ENCODE peak calls at places on chromosome 13, in six cellular contexts. N, Z, S, I, P and H are unnamed samples. For H3K4me1, the result is how much of the 10 kb centered on the place peaks cover.

GRCh38 chr13:44313674-44314073 is 60.0 kb upstream of the SERP2 start:
- ATAC-seq in N (peak), Z (no peak), S (peak), I (no peak), P (peak), H (no peak)

GRCh38 chr13:77919351-77920294 is 992 bp upstream of the EDNRB start:
- ATAC-seq in N (peak), Z (no peak), S (no peak), I (no peak), P (peak), H (peak)

GRCh38 chr13:78609464-78610205 is 6.3 kb upstream of the POU4F1 start:
- ATAC-seq in N (peak), Z (peak), S (no peak), I (no peak), P (peak), H (no peak)

GRCh38 chr13:95540848-95541247 is 11.7 kb upstream of the CLDN10 start:
- ATAC-seq in N (no peak), Z (peak), S (no peak), I (no peak), P (peak), H (no peak)

GRCh38 chr13:75263741-75264407 is 218.1 kb downstream of the TBC1D4 start:
- ATAC-seq in N (peak), Z (no peak), S (no peak), I (no peak), P (no peak), H (no peak)

GRCh38 chr13:43303040-43303729 is 279.8 kb downstream of the DNAJC15 start:
- ATAC-seq in N (peak), Z (peak), S (peak), I (no peak), P (peak), H (peak)

GRCh38 chr13:107211073-107211472 is 643.1 kb upstream of the ARGLU1 start:
- ATAC-seq in N (peak), Z (peak), S (peak), I (peak), P (peak), H (peak)

GRCh38 chr13:104571161-104571889 is 1505.1 kb upstream of the SLC10A2 start:
- ATAC-seq in N (peak), Z (peak), S (peak), I (no peak), P (peak), H (peak)

GRCh38 chr13:59494151-59494550 is 669.6 kb downstream of the DIAPH3 start:
- ATAC-seq in N (no peak), Z (no peak), S (no peak), I (no peak), P (no peak), H (no peak)

GRCh38 chr13:32969516-32969941 is 46.7 kb upstream of the KL start:
- ATAC-seq in N (peak), Z (peak), S (no peak), I (no peak), P (no peak), H (peak)

GRCh38 chr13:79307433-79307861 is 98.6 kb downstream of the RBM26 start:
- ATAC-seq in N (peak), Z (peak), S (no peak), I (peak), P (peak), H (no peak)

DNA sequence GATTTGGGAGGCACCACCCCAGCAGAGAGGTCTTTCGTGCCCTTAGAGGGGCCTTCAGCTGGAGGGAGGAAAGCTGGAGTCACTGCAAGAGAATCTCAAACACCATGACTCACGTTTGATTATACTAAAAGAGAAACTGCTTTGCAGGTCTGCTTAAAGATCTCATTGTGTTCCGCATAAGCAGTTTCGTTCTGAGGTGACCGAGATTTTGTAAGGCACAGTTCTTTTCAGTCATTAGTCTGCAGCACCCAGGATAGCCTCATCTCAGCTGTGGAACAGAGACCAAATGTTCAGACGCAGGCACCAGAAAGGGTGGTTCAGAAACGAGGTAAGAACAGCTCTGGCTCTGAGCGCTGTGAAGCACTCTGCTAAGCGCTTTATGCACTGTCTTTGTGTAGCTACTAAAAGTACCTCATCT is 71.2 kb upstream of the GTF3A start:
- ATAC-seq in N (peak), Z (peak), S (no peak), I (no peak), P (peak), H (peak)
- H3K27ac ChIP-seq in N (peak), Z (no peak), S (no peak), I (no peak), P (peak), H (peak)

DNA sequence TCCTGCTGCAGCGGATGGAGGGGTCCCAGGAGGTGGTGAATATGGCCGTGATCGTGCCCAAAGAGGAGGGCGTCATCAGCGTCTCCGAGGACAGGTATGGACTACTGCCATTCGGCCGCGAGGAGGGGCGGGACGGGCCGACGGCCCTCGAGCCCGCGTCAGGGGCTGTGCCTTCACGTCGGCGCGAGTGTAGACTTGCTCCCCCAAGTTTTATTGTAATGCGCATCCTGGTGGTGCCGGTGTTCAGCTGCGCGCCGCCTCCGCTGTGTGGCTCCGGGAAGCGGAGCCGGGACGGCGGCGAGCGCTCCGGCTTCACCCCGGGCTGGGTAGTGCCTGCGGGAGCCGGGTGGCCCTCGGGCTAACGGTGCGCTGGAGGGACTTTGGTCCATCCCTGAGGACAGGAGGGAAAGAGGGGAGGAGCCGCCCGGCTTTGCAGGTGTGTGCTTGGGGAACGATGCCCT is 499 bp downstream of the WDFY2 start:
- ATAC-seq in N (peak), Z (peak), S (peak), I (peak), P (peak), H (peak)
- TF ChIP-seq POLR2AphosphoS5 in N (no peak), Z (peak), S (no peak), I (no peak), P (no peak), H (no peak)

GRCh38 chr13:39263531-39263930 is 225.3 kb downstream of the NHLRC3 start:
- ATAC-seq in N (no peak), Z (no peak), S (no peak), I (no peak), P (no peak), H (no peak)
- H3K4me1 ChIP-seq in N (under half), Z (under half), S (under half), I (under half), P (under half), H (under half)

DNA sequence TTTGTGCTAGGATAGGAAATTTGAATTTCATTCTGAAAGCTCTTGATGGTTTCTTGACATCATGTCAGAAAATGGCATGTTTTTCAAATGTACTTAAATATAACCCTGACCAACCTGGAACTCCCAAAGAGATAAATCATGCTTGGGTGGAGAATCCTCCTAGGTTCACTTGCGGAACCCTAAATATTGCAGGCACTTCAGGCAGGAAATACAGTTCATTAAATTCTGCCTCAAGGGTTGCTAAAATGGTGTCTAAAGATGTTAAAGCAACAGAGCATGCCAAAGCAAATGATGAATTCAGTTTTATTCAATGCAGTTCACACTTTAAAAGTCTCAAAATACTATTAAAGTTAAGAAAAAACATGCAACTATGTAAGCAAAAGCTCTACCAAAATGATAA is 415.9 kb downstream of the SLITRK6 start:
- ATAC-seq in N (no peak), Z (no peak), S (no peak), I (no peak), P (no peak), H (no peak)
- H3K27ac ChIP-seq in N (no peak), Z (no peak), S (no peak), I (no peak), P (no peak), H (no peak)

DNA sequence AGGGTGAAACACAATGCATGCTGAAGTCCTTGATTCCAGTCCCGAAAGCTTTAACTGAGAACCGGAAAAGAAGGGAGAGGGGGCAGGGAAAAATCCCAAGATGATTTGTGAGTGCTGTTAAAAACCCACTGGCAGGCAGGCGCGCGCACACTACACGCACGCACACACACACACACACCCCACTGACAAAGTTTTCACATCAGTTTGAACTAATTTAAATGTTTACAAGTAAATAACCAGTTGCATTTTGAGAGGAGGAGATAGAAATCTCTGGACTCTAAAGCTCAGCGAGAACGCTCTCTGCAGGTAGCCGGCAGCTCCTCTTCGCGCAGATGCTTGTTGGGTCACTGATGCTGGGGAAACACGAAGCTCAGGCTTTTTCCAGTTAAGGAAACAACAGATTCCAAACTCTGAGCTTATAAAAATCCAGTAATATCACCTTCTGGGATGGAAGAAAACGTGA is 818 bp upstream of the SLITRK1 start:
- ATAC-seq in N (no peak), Z (no peak), S (no peak), I (no peak), P (no peak), H (no peak)
- TF ChIP-seq POLR2AphosphoS5 in N (no peak), Z (no peak), S (no peak), I (no peak), P (no peak), H (no peak)

GRCh38 chr13:110302154-110302553 is 4.8 kb downstream of the COL4A1 start:
- ATAC-seq in N (no peak), Z (no peak), S (no peak), I (no peak), P (no peak), H (no peak)

GRCh38 chr13:110300090-110300815 is 6.7 kb downstream of the COL4A1 start:
- ATAC-seq in N (no peak), Z (no peak), S (no peak), I (no peak), P (no peak), H (no peak)

GRCh38 chr13:110301606-110302131 is 5.3 kb downstream of the COL4A1 start:
- ATAC-seq in N (no peak), Z (no peak), S (no peak), I (no peak), P (no peak), H (no peak)

GRCh38 chr13:110302986-110303385 is 4.0 kb downstream of the COL4A1 start:
- ATAC-seq in N (no peak), Z (no peak), S (no peak), I (no peak), P (no peak), H (no peak)

DNA sequence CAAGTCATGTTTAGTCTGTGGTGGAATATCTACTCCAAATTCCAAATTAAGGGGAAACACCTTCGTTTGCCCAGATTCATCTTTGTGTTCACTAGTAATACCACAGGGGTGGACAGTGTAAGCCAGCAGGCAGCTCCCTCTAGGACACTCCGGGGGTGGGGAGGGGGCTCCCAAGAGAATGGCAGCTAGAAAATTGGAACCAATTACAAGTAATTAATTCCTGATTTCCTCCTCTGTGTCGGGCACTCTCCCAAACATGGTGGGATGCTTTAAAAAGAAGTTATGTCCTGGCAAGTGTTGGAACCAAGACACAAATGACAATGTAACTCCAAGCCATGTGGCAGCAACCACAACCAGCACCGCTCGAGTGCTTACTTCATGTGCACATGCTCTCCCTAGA is 5.9 kb downstream of the COL4A1 start:
- ATAC-seq in N (no peak), Z (no peak), S (no peak), I (no peak), P (no peak), H (no peak)
- H3K4me1 ChIP-seq in N (under half), Z (under half), S (under half), I (under half), P (under half), H (half or more)

GRCh38 chr13:46006688-46007452 is 45.7 kb downstream of the ZC3H13 start:
- ATAC-seq in N (no peak), Z (no peak), S (no peak), I (no peak), P (no peak), H (no peak)

GRCh38 chr13:46008631-46009030 is 43.9 kb downstream of the ZC3H13 start:
- ATAC-seq in N (no peak), Z (no peak), S (no peak), I (no peak), P (no peak), H (no peak)

GRCh38 chr13:46012404-46012803 is 40.1 kb downstream of the ZC3H13 start:
- ATAC-seq in N (no peak), Z (no peak), S (no peak), I (no peak), P (no peak), H (no peak)

GRCh38 chr13:46015374-46015773 is 37.2 kb downstream of the ZC3H13 start:
- ATAC-seq in N (no peak), Z (no peak), S (no peak), I (no peak), P (no peak), H (no peak)

GRCh38 chr13:46010148-46010547 is 42.4 kb downstream of the ZC3H13 start:
- ATAC-seq in N (no peak), Z (no peak), S (no peak), I (no peak), P (no peak), H (no peak)
- H3K27ac ChIP-seq in N (no peak), Z (no peak), S (no peak), I (no peak), P (no peak), H (no peak)

GRCh38 chr13:109348514-109349340 is 437.7 kb downstream of the IRS2 start:
- ATAC-seq in N (no peak), Z (no peak), S (peak), I (no peak), P (no peak), H (no peak)

GRCh38 chr13:109346060-109346459 is 440.3 kb downstream of the IRS2 start:
- ATAC-seq in N (no peak), Z (no peak), S (no peak), I (no peak), P (no peak), H (no peak)

GRCh38 chr13:109355129-109355528 is 431.3 kb downstream of the IRS2 start:
- ATAC-seq in N (no peak), Z (no peak), S (no peak), I (no peak), P (no peak), H (no peak)

GRCh38 chr13:109355875-109356428 is 430.4 kb downstream of the IRS2 start:
- ATAC-seq in N (no peak), Z (no peak), S (no peak), I (no peak), P (no peak), H (no peak)

GRCh38 chr13:109351236-109351635 is 435.1 kb downstream of the IRS2 start:
- ATAC-seq in N (no peak), Z (no peak), S (no peak), I (no peak), P (no peak), H (no peak)
- TF ChIP-seq POLR2AphosphoS5 in N (no peak), Z (no peak), S (no peak), I (no peak), P (no peak), H (no peak)